ENCODE peak calls at places on chromosome 12, in seven cellular contexts. Z is endodermal cell, F is PC-9, Q is WTC11, U is NB4, J is NCI-H82, C is cardiac muscle cell. H is an unnamed sample.

GRCh38 chr12:98912401-98912800 is 267.3 kb downstream of the APAF1 start:
- DNase-seq in J (no peak), Z (no peak), F (no peak), U (no peak), C (no peak), Q (no peak), H (no peak)

GRCh38 chr12:111202237-111202592 is 166.7 kb downstream of the PHETA1 start:
- DNase-seq in Z (no peak), Q (no peak), F (no peak), U (no peak), C (no peak), J (no peak), H (no peak)

GRCh38 chr12:96256672-96257361 is 62.6 kb downstream of the ELK3 start:
- DNase-seq in C (no peak), U (no peak), Z (no peak), Q (no peak), F (no peak), J (no peak), H (no peak)

GRCh38 chr12:6871052-6871957 is 1.8 kb downstream of the SPSB2 start:
- DNase-seq in C (peak), F (peak), Q (no peak), U (peak), Z (peak), J (peak), H (peak)

GRCh38 chr12:44347145-44347544 is 511.3 kb downstream of the TMEM117 start:
- DNase-seq in Q (no peak), U (no peak), F (no peak), Z (no peak), J (no peak), C (no peak), H (no peak)

GRCh38 chr12:12086331-12086730 is 15.6 kb downstream of the BCL2L14 start:
- DNase-seq in J (no peak), Q (no peak), Z (peak), F (no peak), U (no peak), C (no peak), H (no peak)

GRCh38 chr12:92216092-92216491 is 70.4 kb upstream of the BTG1 start:
- DNase-seq in F (no peak), Q (no peak), U (no peak), C (no peak), Z (no peak), J (no peak), H (no peak)

GRCh38 chr12:78473136-78473535 is 391.4 kb upstream of the SYT1 start:
- DNase-seq in U (no peak), F (no peak), Z (no peak), J (peak), Q (no peak), C (peak), H (no peak)

GRCh38 chr12:57755194-57755453 is 221 bp downstream of the MARCHF9 start:
- DNase-seq in Z (no peak), Q (no peak), U (no peak), F (no peak), C (no peak), J (no peak), H (no peak)

GRCh38 chr12:132771126-132771838 is 9.7 kb upstream of the ANKLE2 start:
- DNase-seq in U (peak), C (no peak), Z (no peak), J (no peak), Q (no peak), F (no peak), H (no peak)

GRCh38 chr12:123050331-123050809 is 69.9 kb downstream of the ARL6IP4 start:
- DNase-seq in F (no peak), U (no peak), J (no peak), Q (no peak), Z (no peak), C (no peak), H (no peak)

GRCh38 chr12:7146228-7146627 is 16.1 kb downstream of the CLSTN3 start:
- DNase-seq in C (no peak), J (no peak), Z (no peak), U (no peak), Q (no peak), F (no peak), H (no peak)

GRCh38 chr12:67792185-67792584 is 143.6 kb downstream of the DYRK2 start:
- DNase-seq in C (no peak), J (no peak), Q (peak), Z (no peak), U (no peak), F (no peak), H (no peak)

GRCh38 chr12:93943766-93944165 is 204.6 kb upstream of the PLXNC1 start:
- DNase-seq in F (no peak), Z (peak), J (no peak), C (peak), U (no peak), Q (no peak), H (no peak)

H was measured in SHP77.